ENCODE peak calls at places on chromosomes 1 and 21, in four cellular contexts. One of them, this sample, is unnamed.

GRCh38 chr1:59505596-59506028 is 208.7 kb downstream of the FGGY start:
- DNase-seq in gastrocnemius medialis: no peak
- DNase-seq in hepatocyte: no peak
- DNase-seq in brain microvascular endothelial cell: no peak
- DNase-seq in this sample: peak; percentile 81

GRCh38 chr1:62268315-62268714 is 50.9 kb downstream of the KANK4 start:
- DNase-seq in gastrocnemius medialis: no peak
- DNase-seq in hepatocyte: no peak
- DNase-seq in brain microvascular endothelial cell: no peak
- DNase-seq in this sample: no peak

GRCh38 chr1:228364068-228364705 is 42.4 kb downstream of the TRIM11 start:
- DNase-seq in gastrocnemius medialis: no peak
- DNase-seq in hepatocyte: no peak
- DNase-seq in brain microvascular endothelial cell: no peak
- DNase-seq in this sample: no peak

GRCh38 chr1:200640373-200641174 is 20.0 kb upstream of the KIF14 start:
- DNase-seq in gastrocnemius medialis: no peak
- DNase-seq in hepatocyte: no peak
- DNase-seq in brain microvascular endothelial cell: no peak
- DNase-seq in this sample: no peak

GRCh38 chr1:87203890-87204289 is 124.8 kb upstream of the LMO4 start:
- DNase-seq in gastrocnemius medialis: no peak
- DNase-seq in hepatocyte: no peak
- DNase-seq in brain microvascular endothelial cell: peak; percentile 34
- DNase-seq in this sample: no peak

GRCh38 chr1:232620356-232620841 is 9.5 kb downstream of the SIPA1L2 start:
- DNase-seq in gastrocnemius medialis: peak; percentile 35
- DNase-seq in hepatocyte: peak; percentile 80
- DNase-seq in brain microvascular endothelial cell: peak; percentile 52
- DNase-seq in this sample: no peak

GRCh38 chr1:224884428-224884827 is 45.0 kb upstream of the DNAH14 start:
- DNase-seq in gastrocnemius medialis: no peak
- DNase-seq in hepatocyte: peak; percentile 69
- DNase-seq in brain microvascular endothelial cell: no peak
- DNase-seq in this sample: no peak

GRCh38 chr1:47997289-47998200 is at the start of gene TRABD2B:
- DNase-seq in gastrocnemius medialis: peak; percentile 51
- DNase-seq in hepatocyte: peak; percentile 89
- DNase-seq in brain microvascular endothelial cell: no peak
- DNase-seq in this sample: peak; percentile 94

GRCh38 chr1:90919900-90920299 is 101.9 kb downstream of the ZNF644 start:
- DNase-seq in gastrocnemius medialis: no peak
- DNase-seq in hepatocyte: no peak
- DNase-seq in brain microvascular endothelial cell: no peak
- DNase-seq in this sample: no peak

GRCh38 chr21:37908691-37909090 is 7.6 kb downstream of the KCNJ6 start:
- DNase-seq in gastrocnemius medialis: no peak
- DNase-seq in hepatocyte: no peak
- DNase-seq in brain microvascular endothelial cell: no peak
- DNase-seq in this sample: no peak

GRCh38 chr1:200099040-200099439 is 71.5 kb downstream of the NR5A2 start:
- DNase-seq in gastrocnemius medialis: no peak
- DNase-seq in hepatocyte: no peak
- DNase-seq in brain microvascular endothelial cell: no peak
- DNase-seq in this sample: no peak

GRCh38 chr1:211698161-211699026 is 23.0 kb upstream of the NEK2 start:
- DNase-seq in gastrocnemius medialis: no peak
- DNase-seq in hepatocyte: peak; percentile 86
- DNase-seq in brain microvascular endothelial cell: peak; percentile 54
- DNase-seq in this sample: peak; percentile 66

GRCh38 chr1:200139661-200140250 is 112.2 kb downstream of the NR5A2 start:
- DNase-seq in gastrocnemius medialis: no peak
- DNase-seq in hepatocyte: peak; percentile 53
- DNase-seq in brain microvascular endothelial cell: peak; percentile 61
- DNase-seq in this sample: peak; percentile 54

GRCh38 chr1:37793773-37794371 is at the start of gene MANEAL:
- DNase-seq in gastrocnemius medialis: no peak
- DNase-seq in hepatocyte: peak; percentile 79
- DNase-seq in brain microvascular endothelial cell: peak; percentile 29
- DNase-seq in this sample: peak; percentile 68

GRCh38 chr1:201016943-201017827 is 6.3 kb downstream of the KIF21B start:
- DNase-seq in gastrocnemius medialis: no peak
- DNase-seq in hepatocyte: no peak
- DNase-seq in brain microvascular endothelial cell: no peak
- DNase-seq in this sample: peak; percentile 69

GRCh38 chr1:33897092-33897725 is 33.3 kb downstream of the HMGB4 start:
- DNase-seq in gastrocnemius medialis: peak; percentile 18
- DNase-seq in hepatocyte: no peak
- DNase-seq in brain microvascular endothelial cell: no peak
- DNase-seq in this sample: no peak

GRCh38 chr1:36208978-36209708 is 15.1 kb upstream of the THRAP3 start:
- DNase-seq in gastrocnemius medialis: peak; percentile 38
- DNase-seq in hepatocyte: peak; percentile 35
- DNase-seq in brain microvascular endothelial cell: no peak
- DNase-seq in this sample: no peak

GRCh38 chr1:19640363-19641316 is 3.5 kb upstream of the NBL1 start:
- DNase-seq in gastrocnemius medialis: no peak
- DNase-seq in hepatocyte: peak; percentile 50
- DNase-seq in brain microvascular endothelial cell: peak; percentile 37
- DNase-seq in this sample: peak; percentile 91

GRCh38 chr1:66495490-66495889 is 38.5 kb upstream of the SGIP1 start:
- DNase-seq in gastrocnemius medialis: no peak
- DNase-seq in hepatocyte: no peak
- DNase-seq in brain microvascular endothelial cell: no peak
- DNase-seq in this sample: no peak

GRCh38 chr21:42624095-42624830 is 29.2 kb upstream of the PDE9A start:
- DNase-seq in gastrocnemius medialis: no peak
- DNase-seq in hepatocyte: peak; percentile 46
- DNase-seq in brain microvascular endothelial cell: no peak
- DNase-seq in this sample: no peak

GRCh38 chr1:205746757-205747412 is 3.1 kb downstream of the NUCKS1 start:
- DNase-seq in gastrocnemius medialis: no peak
- DNase-seq in hepatocyte: no peak
- DNase-seq in brain microvascular endothelial cell: no peak
- DNase-seq in this sample: no peak
- H3K4me3 ChIP-seq in gastrocnemius medialis: no peak overlapping the region
- H3K4me3 ChIP-seq in hepatocyte: peak overlapping the region; percentile 24
- H3K4me3 ChIP-seq in brain microvascular endothelial cell: peak overlapping the region; percentile 9
- H3K4me3 ChIP-seq in this sample: peak overlapping the region; percentile 69

GRCh38 chr21:43810505-43811261 is 21.3 kb downstream of the RRP1 start:
- DNase-seq in gastrocnemius medialis: peak; percentile 72
- DNase-seq in hepatocyte: peak; percentile 89
- DNase-seq in brain microvascular endothelial cell: peak; percentile 35
- DNase-seq in this sample: peak; percentile 87
- H3K4me3 ChIP-seq in gastrocnemius medialis: no peak overlapping the region
- H3K4me3 ChIP-seq in hepatocyte: no peak overlapping the region
- H3K4me3 ChIP-seq in brain microvascular endothelial cell: no peak overlapping the region
- H3K4me3 ChIP-seq in this sample: no peak overlapping the region

GRCh38 chr1:171219751-171220385 is 28.4 kb upstream of the FMO1 start:
- DNase-seq in gastrocnemius medialis: no peak
- DNase-seq in hepatocyte: no peak
- DNase-seq in brain microvascular endothelial cell: peak; percentile 70
- DNase-seq in this sample: no peak
- H3K4me3 ChIP-seq in gastrocnemius medialis: no peak overlapping the region
- H3K4me3 ChIP-seq in hepatocyte: no peak overlapping the region
- H3K4me3 ChIP-seq in brain microvascular endothelial cell: peak overlapping the region; percentile 9
- H3K4me3 ChIP-seq in this sample: peak overlapping the region; percentile 52

DNA sequence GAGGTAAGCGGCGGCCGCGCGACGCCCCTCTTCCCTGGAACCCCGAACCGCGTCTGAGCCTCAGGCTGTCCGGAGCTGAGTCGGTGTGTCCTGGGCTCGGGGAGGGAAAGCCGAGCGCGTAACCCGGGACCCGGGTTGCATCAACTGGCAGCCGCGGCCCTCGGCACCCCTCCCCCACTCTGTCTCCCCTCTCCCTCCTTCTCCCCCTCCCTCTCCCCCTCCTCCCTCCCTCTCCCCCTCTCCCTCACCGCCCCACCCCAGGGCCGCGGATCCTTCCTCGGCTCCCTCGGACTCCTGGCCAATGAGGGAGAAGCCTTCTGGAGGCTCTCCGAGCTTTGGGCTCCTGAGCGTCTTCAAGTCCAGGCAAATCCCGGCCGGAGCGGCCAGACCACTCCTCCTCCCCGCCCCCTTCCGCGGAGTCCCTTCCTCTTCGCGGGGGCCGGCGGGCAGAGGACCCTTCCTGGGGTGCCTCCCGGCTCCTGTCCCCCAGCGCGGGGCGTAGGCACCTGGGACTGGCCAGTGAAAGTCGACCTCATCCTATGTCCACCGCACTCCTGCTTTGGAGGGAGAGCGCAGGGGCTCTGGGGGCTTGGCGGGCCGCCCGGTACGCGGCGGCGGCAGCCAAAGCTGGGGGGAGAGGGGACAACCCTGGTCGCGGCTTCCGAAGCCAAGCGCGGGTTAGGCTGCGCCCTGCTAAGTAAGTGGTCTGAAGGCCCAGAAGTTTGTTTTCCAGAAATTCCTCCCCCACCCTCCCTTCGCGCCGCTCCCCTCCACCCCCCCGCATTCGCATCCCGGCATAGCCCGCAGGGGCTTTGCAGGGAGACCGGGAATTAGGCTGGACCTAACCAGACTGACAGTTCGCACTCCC is 851 bp downstream of the SESN2 start:
- DNase-seq in gastrocnemius medialis: peak; percentile 52
- DNase-seq in hepatocyte: peak; percentile 89
- DNase-seq in brain microvascular endothelial cell: peak; percentile 71
- DNase-seq in this sample: peak; percentile 83
- H3K4me3 ChIP-seq in gastrocnemius medialis: peak overlapping the region; percentile 96
- H3K4me3 ChIP-seq in hepatocyte: peak overlapping the region; percentile 83
- H3K4me3 ChIP-seq in brain microvascular endothelial cell: peak overlapping the region; percentile 89
- H3K4me3 ChIP-seq in this sample: peak overlapping the region; percentile 72

DNA sequence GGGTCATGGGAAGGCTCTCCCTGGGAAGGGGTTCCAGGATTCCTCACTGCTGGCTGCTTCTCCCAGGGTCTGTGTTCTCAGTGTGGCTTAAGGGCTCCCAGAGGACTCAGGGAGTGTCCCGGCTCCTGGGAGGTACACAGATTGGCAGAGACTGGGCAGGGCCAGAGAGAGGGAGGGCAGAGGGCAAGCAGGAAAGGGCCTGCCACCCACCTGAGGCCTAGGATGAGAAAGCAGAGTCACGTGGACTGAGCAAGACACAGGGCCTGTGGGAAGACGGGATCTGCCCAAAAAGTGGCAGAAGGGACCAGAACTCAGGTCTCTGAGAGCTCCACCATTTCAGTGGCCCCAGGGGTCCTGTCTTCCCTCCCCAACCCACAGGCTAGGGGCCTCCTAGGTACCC is 871 bp downstream of the SLFNL1 start:
- DNase-seq in gastrocnemius medialis: no peak
- DNase-seq in hepatocyte: no peak
- DNase-seq in brain microvascular endothelial cell: no peak
- DNase-seq in this sample: no peak
- H3K4me3 ChIP-seq in gastrocnemius medialis: no peak overlapping the region
- H3K4me3 ChIP-seq in hepatocyte: no peak overlapping the region
- H3K4me3 ChIP-seq in brain microvascular endothelial cell: no peak overlapping the region
- H3K4me3 ChIP-seq in this sample: no peak overlapping the region

DNA sequence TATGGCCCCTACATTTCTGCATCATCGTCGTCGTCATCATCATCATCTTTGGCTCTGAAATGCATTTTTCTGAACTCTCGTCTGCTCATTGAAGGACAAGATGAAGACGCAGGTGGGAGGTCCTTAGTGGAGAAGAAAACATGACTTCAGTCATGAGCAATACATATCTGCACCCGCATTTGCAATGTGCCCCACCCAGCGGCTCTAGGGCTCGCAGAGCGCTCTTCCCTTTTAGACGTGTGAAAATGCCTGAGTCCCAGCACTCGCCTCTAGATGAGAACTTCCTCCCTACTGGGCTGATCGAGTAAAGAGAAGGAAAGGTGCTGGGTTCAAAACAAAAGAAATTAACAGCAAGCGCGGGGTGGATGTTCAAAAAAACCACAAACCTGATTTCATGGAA is 10.1 kb downstream of the C1orf174 start:
- DNase-seq in gastrocnemius medialis: no peak
- DNase-seq in hepatocyte: no peak
- DNase-seq in brain microvascular endothelial cell: no peak
- DNase-seq in this sample: no peak
- H3K4me3 ChIP-seq in gastrocnemius medialis: no peak overlapping the region
- H3K4me3 ChIP-seq in hepatocyte: no peak overlapping the region
- H3K4me3 ChIP-seq in brain microvascular endothelial cell: no peak overlapping the region
- H3K4me3 ChIP-seq in this sample: no peak overlapping the region

GRCh38 chr21:44301093-44301492 is 1.2 kb downstream of the PFKL start:
- DNase-seq in gastrocnemius medialis: no peak
- DNase-seq in hepatocyte: no peak
- DNase-seq in brain microvascular endothelial cell: no peak
- DNase-seq in this sample: no peak
- H3K4me3 ChIP-seq in gastrocnemius medialis: peak overlapping the region; percentile 64
- H3K4me3 ChIP-seq in hepatocyte: peak overlapping the region; percentile 94
- H3K4me3 ChIP-seq in brain microvascular endothelial cell: peak overlapping the region; percentile 67
- H3K4me3 ChIP-seq in this sample: no peak overlapping the region

DNA sequence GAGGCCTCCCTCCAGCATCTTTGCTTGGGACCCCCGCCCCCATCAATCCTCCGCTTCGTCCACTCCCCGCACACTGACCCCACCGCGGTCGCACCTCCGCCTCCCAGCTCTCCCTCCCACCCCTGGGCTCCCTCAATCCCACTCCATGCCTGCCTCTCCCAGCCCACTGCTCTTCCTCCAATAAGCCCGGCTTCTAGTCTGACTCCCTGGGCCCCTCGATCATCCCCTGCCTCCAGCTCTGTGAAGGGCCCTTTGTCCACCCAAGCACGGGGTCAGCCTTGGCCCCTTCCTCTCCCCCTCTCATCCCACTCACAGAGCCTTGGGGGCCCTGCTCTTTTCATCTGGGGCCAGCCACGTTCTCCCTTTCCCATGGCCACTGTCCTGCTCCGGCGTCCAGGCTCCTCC is 1.5 kb upstream of the TMEM200B start:
- DNase-seq in gastrocnemius medialis: no peak
- DNase-seq in hepatocyte: no peak
- DNase-seq in brain microvascular endothelial cell: no peak
- DNase-seq in this sample: peak; percentile 34
- H3K4me3 ChIP-seq in gastrocnemius medialis: peak overlapping the region; percentile 55
- H3K4me3 ChIP-seq in hepatocyte: no peak overlapping the region
- H3K4me3 ChIP-seq in brain microvascular endothelial cell: peak overlapping the region; percentile 59
- H3K4me3 ChIP-seq in this sample: peak overlapping the region; percentile 74

This sample was measured in SJCRH30.